ENCODE peak calls at places on chromosomes 16 and 17, in seven cellular contexts. J is CD8-positive, alpha-beta memory T cell; K is thoracic aorta; X is right atrium auricular region; G is CD8-positive, alpha-beta T cell; R is WERI-Rb-1; I is A549. Q is an unnamed sample.
A peak's percentile ranks its signal among the peaks of the same experiment; 100 is the strongest.

GRCh38 chr17:60086822-60087591 is 8.3 kb upstream of the HEATR6 start:
- DNase-seq in J (no peak), K (no peak), X (no peak), G (no peak), R (peak; percentile 22), I (peak; percentile 29), Q (no peak)

GRCh38 chr17:81471804-81472456 is 40.7 kb downstream of the ACTG1 start:
- DNase-seq in J (peak; percentile 25), K (no peak), X (no peak), G (no peak), R (peak; percentile 74), I (peak; percentile 80), Q (no peak)

GRCh38 chr16:19210175-19210924 is 42.3 kb downstream of the SYT17 start:
- DNase-seq in J (no peak), K (no peak), X (no peak), G (no peak), R (no peak), I (peak; percentile 17), Q (no peak)

GRCh38 chr16:59905628-59906027 is 1171.5 kb upstream of the GOT2 start:
- DNase-seq in J (no peak), K (no peak), X (no peak), G (no peak), R (no peak), I (peak; percentile 68), Q (no peak)

GRCh38 chr17:12665263-12666210 is at the start of gene MYOCD:
- DNase-seq in J (no peak), K (peak; percentile 8), X (no peak), G (no peak), R (peak; percentile 33), I (peak; percentile 82), Q (peak; percentile 63)

GRCh38 chr16:46715769-46716305 is 26.4 kb downstream of the ORC6 start:
- DNase-seq in J (no peak), K (no peak), X (no peak), G (no peak), R (no peak), I (no peak), Q (peak; percentile 78)

GRCh38 chr17:42361781-42362186 is 26.5 kb downstream of the STAT3 start:
- DNase-seq in J (no peak), K (no peak), X (no peak), G (peak; percentile 14), R (no peak), I (peak; percentile 39), Q (no peak)

GRCh38 chr17:41329279-41329925 is 13.9 kb upstream of the KRTAP17-1 start:
- DNase-seq in J (no peak), K (no peak), X (no peak), G (no peak), R (peak; percentile 77), I (peak; percentile 78), Q (no peak)

GRCh38 chr16:57984443-57985203 is 13.7 kb upstream of the CNGB1 start:
- DNase-seq in J (peak; percentile 90), K (no peak), X (peak; percentile 82), G (peak; percentile 84), R (no peak), I (peak; percentile 87), Q (peak; percentile 67)

GRCh38 chr16:2761886-2762583 is 9.6 kb downstream of the SRRM2 start:
- DNase-seq in J (no peak), K (no peak), X (no peak), G (no peak), R (no peak), I (no peak), Q (no peak)

GRCh38 chr16:31277659-31278260 is 18.0 kb downstream of the ITGAM start:
- DNase-seq in J (no peak), K (no peak), X (peak; percentile 32), G (no peak), R (no peak), I (no peak), Q (no peak)

GRCh38 chr17:48860034-48860433 is 29.2 kb downstream of the CALCOCO2 start:
- DNase-seq in J (no peak), K (no peak), X (no peak), G (no peak), R (no peak), I (no peak), Q (no peak)

GRCh38 chr17:77668518-77668917 is 290.0 kb upstream of the TNRC6C start:
- DNase-seq in J (no peak), K (no peak), X (no peak), G (no peak), R (no peak), I (no peak), Q (no peak)

GRCh38 chr17:77667478-77667877 is 291.0 kb upstream of the TNRC6C start:
- DNase-seq in J (no peak), K (no peak), X (no peak), G (no peak), R (no peak), I (no peak), Q (no peak)

GRCh38 chr17:77666480-77666879 is 292.0 kb upstream of the TNRC6C start:
- DNase-seq in J (no peak), K (no peak), X (no peak), G (no peak), R (no peak), I (no peak), Q (no peak)

GRCh38 chr17:77665833-77666232 is 292.7 kb upstream of the TNRC6C start:
- DNase-seq in J (no peak), K (no peak), X (no peak), G (no peak), R (no peak), I (no peak), Q (no peak)

DNA sequence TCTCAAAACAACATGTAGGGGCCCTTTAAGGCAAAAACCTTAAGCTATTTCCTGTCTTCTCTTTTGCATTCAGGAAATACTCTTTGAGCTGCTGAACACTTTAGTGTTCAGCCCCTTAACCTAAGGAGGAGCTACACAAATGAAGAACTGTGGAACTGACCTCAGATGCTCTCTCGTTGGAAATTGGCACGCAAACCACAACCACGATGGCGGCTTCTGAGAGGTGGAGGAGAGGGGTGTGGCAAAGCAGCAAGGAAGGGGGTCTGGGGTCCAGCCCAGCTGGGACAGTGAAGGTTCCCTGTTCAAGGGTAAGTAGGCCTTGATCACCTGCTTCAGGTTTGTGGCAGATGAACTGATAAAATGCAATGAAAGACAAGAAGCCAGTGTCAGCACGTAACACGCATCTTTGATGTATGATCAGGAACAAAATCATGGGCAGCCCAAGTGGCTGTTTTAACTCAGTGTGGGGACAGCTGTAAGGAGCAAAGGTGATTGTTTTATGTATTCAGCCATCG is 291.6 kb upstream of the TNRC6C start:
- DNase-seq in J (peak; percentile 86), K (no peak), X (no peak), G (peak; percentile 53), R (no peak), I (no peak), Q (no peak)
- H3K27ac ChIP-seq in J (peak overlapping the region; percentile 47), K (no peak overlapping the region), X (no peak overlapping the region), G (peak overlapping the region; percentile 61), R (no peak overlapping the region), I (no peak overlapping the region), Q (no peak overlapping the region)

DNA sequence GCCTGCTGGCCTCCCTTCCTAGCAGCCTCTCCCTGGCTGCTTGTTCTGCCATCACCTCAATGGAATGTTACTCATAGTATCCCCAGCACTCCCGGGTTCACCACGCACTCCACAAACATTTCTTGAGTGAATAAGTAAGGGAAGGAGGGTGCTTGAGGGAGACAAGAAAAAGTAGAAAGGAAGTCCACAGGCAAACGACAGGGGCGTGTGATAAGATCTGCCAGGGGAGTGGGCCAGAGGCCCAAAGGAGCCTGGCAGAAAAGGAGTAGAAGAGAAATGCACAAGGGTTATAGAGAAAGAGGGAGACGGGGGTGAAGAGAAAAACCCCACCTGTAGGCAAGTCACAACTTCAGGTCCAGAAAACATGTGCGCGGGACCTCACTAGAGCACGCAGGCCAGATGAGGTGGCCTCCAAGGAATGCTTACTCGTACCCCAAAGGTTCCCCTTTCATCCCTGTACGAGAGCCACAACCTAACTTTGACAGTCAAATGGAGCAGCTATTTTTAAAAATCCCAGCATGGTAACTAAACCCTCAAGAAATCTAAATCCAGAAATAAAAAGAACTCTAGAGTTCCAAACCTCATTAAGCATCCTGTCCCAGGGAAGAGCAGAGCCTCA is 6.6 kb downstream of the ZDHHC7 start:
- DNase-seq in J (no peak), K (peak; percentile 32), X (no peak), G (no peak), R (no peak), I (peak; percentile 71), Q (no peak)
- H3K27ac ChIP-seq in J (no peak overlapping the region), K (peak overlapping the region; percentile 97), X (peak overlapping the region; percentile 70), G (no peak overlapping the region), R (no peak overlapping the region), I (peak overlapping the region; percentile 90), Q (peak overlapping the region; percentile 51)

DNA sequence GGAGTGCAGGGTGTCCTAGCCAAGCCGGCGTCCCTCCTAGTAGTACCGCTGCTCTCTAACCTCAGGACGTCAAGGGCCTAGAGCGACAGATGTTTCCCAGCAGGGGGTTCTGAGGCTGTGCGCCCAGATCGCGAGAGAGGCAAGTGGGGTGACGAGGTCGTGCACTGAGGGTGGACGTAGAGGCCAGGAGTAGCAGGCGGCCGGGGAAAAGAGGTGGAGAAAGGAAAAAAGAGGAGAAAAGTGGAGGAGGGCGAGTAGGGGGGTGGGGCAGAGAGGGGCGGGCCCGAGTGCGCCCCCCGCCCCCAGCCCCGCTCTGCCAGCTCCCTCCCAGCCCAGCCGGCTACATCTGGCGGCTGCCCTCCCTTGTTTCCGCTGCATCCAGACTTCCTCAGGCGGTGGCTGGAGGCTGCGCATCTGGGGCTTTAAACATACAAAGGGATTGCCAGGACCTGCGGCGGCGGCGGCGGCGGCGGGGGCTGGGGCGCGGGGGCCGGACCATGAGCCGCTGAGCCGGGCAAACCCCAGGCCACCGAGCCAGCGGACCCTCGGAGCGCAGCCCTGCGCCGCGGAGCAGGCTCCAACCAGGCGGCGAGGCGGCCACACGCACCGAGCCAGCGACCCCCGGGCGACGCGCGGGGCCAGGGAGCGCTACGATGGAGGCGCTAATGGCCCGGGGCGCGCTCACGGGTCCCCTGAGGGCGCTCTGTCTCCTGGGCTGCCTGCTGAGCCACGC is at the start of gene MMP2:
- DNase-seq in J (no peak), K (no peak), X (peak; percentile 84), G (no peak), R (peak; percentile 46), I (no peak), Q (peak; percentile 81)
- H3K27ac ChIP-seq in J (no peak within 1 kb of the TSS), K (peak within 1 kb of the TSS; percentile 84), X (peak within 1 kb of the TSS; percentile 72), G (no peak within 1 kb of the TSS), R (no peak within 1 kb of the TSS), I (peak within 1 kb of the TSS; percentile 89), Q (peak within 1 kb of the TSS; percentile 79)

GRCh38 chr16:4647661-4647965 is 23.0 kb downstream of the MGRN1 start:
- DNase-seq in J (no peak), K (no peak), X (no peak), G (no peak), R (no peak), I (no peak), Q (no peak)
- H3K27ac ChIP-seq in J (no peak overlapping the region), K (no peak overlapping the region), X (no peak overlapping the region), G (peak overlapping the region; percentile 5), R (no peak overlapping the region), I (no peak overlapping the region), Q (no peak overlapping the region)

Q was measured in heart right ventricle.